ENCODE peak calls at places on chromosome 9, in seven cellular contexts. One of them, this sample, is unnamed.
A peak's percentile ranks its signal among the peaks of the same experiment; 100 is the strongest.

GRCh38 chr9:131624636-131625241 is 79.4 kb downstream of the PRRT1B start:
- DNase-seq in NCI-H345: peak; percentile 8
- DNase-seq in nephron progenitor cell: no peak
- DNase-seq in NCI-H1930: no peak
- DNase-seq in midbrain: no peak
- DNase-seq in brain microvascular endothelial cell: no peak
- DNase-seq in effector memory CD4-positive, alpha-beta T cell: no peak
- DNase-seq in this sample: no peak

GRCh38 chr9:121282309-121283071 is 14.5 kb downstream of the GSN start:
- DNase-seq in nephron progenitor cell: no peak
- DNase-seq in NCI-H1930: no peak
- DNase-seq in NCI-H345: no peak
- DNase-seq in brain microvascular endothelial cell: no peak
- DNase-seq in midbrain: peak; percentile 53
- DNase-seq in effector memory CD4-positive, alpha-beta T cell: no peak
- DNase-seq in this sample: no peak

GRCh38 chr9:76818271-76818670 is 54.0 kb downstream of the PCA3 start:
- DNase-seq in nephron progenitor cell: no peak
- DNase-seq in NCI-H345: no peak
- DNase-seq in midbrain: peak; percentile 70
- DNase-seq in brain microvascular endothelial cell: peak; percentile 99
- DNase-seq in NCI-H1930: no peak
- DNase-seq in effector memory CD4-positive, alpha-beta T cell: no peak
- DNase-seq in this sample: no peak

GRCh38 chr9:13758876-13759275 is 479.4 kb upstream of the MPDZ start:
- DNase-seq in NCI-H1930: no peak
- DNase-seq in nephron progenitor cell: peak; percentile 10
- DNase-seq in effector memory CD4-positive, alpha-beta T cell: no peak
- DNase-seq in brain microvascular endothelial cell: no peak
- DNase-seq in midbrain: no peak
- DNase-seq in NCI-H345: no peak
- DNase-seq in this sample: no peak

GRCh38 chr9:108125541-108125940 is 636.0 kb upstream of the KLF4 start:
- DNase-seq in NCI-H1930: no peak
- DNase-seq in effector memory CD4-positive, alpha-beta T cell: no peak
- DNase-seq in nephron progenitor cell: no peak
- DNase-seq in brain microvascular endothelial cell: no peak
- DNase-seq in midbrain: no peak
- DNase-seq in NCI-H345: no peak
- DNase-seq in this sample: no peak

GRCh38 chr9:14866200-14866749 is 44.0 kb downstream of the FREM1 start:
- DNase-seq in NCI-H345: no peak
- DNase-seq in midbrain: no peak
- DNase-seq in effector memory CD4-positive, alpha-beta T cell: no peak
- DNase-seq in brain microvascular endothelial cell: no peak
- DNase-seq in NCI-H1930: no peak
- DNase-seq in nephron progenitor cell: no peak
- DNase-seq in this sample: no peak

GRCh38 chr9:125100822-125101221 is 42.5 kb downstream of the SCAI start:
- DNase-seq in midbrain: no peak
- DNase-seq in brain microvascular endothelial cell: no peak
- DNase-seq in nephron progenitor cell: no peak
- DNase-seq in effector memory CD4-positive, alpha-beta T cell: no peak
- DNase-seq in NCI-H345: no peak
- DNase-seq in NCI-H1930: no peak
- DNase-seq in this sample: no peak

GRCh38 chr9:16611001-16611400 is 259.5 kb downstream of the BNC2 start:
- DNase-seq in nephron progenitor cell: no peak
- DNase-seq in midbrain: no peak
- DNase-seq in brain microvascular endothelial cell: no peak
- DNase-seq in NCI-H345: no peak
- DNase-seq in NCI-H1930: no peak
- DNase-seq in effector memory CD4-positive, alpha-beta T cell: no peak
- DNase-seq in this sample: no peak

GRCh38 chr9:37540634-37541033 is 35.5 kb downstream of the FBXO10 start:
- DNase-seq in midbrain: peak; percentile 9
- DNase-seq in nephron progenitor cell: no peak
- DNase-seq in brain microvascular endothelial cell: no peak
- DNase-seq in NCI-H345: no peak
- DNase-seq in effector memory CD4-positive, alpha-beta T cell: no peak
- DNase-seq in NCI-H1930: no peak
- DNase-seq in this sample: no peak

GRCh38 chr9:123772967-123773366 is 157.0 kb downstream of the DENND1A start:
- DNase-seq in midbrain: no peak
- DNase-seq in NCI-H345: no peak
- DNase-seq in nephron progenitor cell: no peak
- DNase-seq in brain microvascular endothelial cell: no peak
- DNase-seq in NCI-H1930: no peak
- DNase-seq in effector memory CD4-positive, alpha-beta T cell: no peak
- DNase-seq in this sample: no peak

GRCh38 chr9:121455527-121456239 is 44.0 kb downstream of the GGTA1 start:
- DNase-seq in NCI-H345: no peak
- DNase-seq in effector memory CD4-positive, alpha-beta T cell: no peak
- DNase-seq in midbrain: no peak
- DNase-seq in NCI-H1930: no peak
- DNase-seq in nephron progenitor cell: no peak
- DNase-seq in brain microvascular endothelial cell: no peak
- DNase-seq in this sample: no peak

GRCh38 chr9:136644343-136644592 is 18.4 kb upstream of the EGFL7 start:
- DNase-seq in NCI-H1930: no peak
- DNase-seq in nephron progenitor cell: no peak
- DNase-seq in brain microvascular endothelial cell: no peak
- DNase-seq in NCI-H345: no peak
- DNase-seq in effector memory CD4-positive, alpha-beta T cell: no peak
- DNase-seq in midbrain: no peak
- DNase-seq in this sample: no peak

GRCh38 chr9:109156705-109157104 is 10.3 kb downstream of the FRRS1L start:
- DNase-seq in effector memory CD4-positive, alpha-beta T cell: no peak
- DNase-seq in NCI-H1930: no peak
- DNase-seq in midbrain: no peak
- DNase-seq in nephron progenitor cell: no peak
- DNase-seq in NCI-H345: no peak
- DNase-seq in brain microvascular endothelial cell: no peak
- DNase-seq in this sample: no peak

GRCh38 chr9:120713257-120714087 is 798 bp downstream of the MEGF9 start:
- DNase-seq in midbrain: peak; percentile 40
- DNase-seq in brain microvascular endothelial cell: no peak
- DNase-seq in effector memory CD4-positive, alpha-beta T cell: no peak
- DNase-seq in nephron progenitor cell: no peak
- DNase-seq in NCI-H345: no peak
- DNase-seq in NCI-H1930: no peak
- DNase-seq in this sample: peak; percentile 14

GRCh38 chr9:6215562-6215961 is at the start of gene IL33:
- DNase-seq in midbrain: peak; percentile 22
- DNase-seq in NCI-H1930: no peak
- DNase-seq in effector memory CD4-positive, alpha-beta T cell: no peak
- DNase-seq in nephron progenitor cell: no peak
- DNase-seq in NCI-H345: peak; percentile 26
- DNase-seq in brain microvascular endothelial cell: no peak
- DNase-seq in this sample: no peak

GRCh38 chr9:6692891-6693361 is 47.4 kb upstream of the GLDC start:
- DNase-seq in nephron progenitor cell: no peak
- DNase-seq in midbrain: no peak
- DNase-seq in brain microvascular endothelial cell: no peak
- DNase-seq in NCI-H1930: no peak
- DNase-seq in NCI-H345: no peak
- DNase-seq in effector memory CD4-positive, alpha-beta T cell: no peak
- DNase-seq in this sample: no peak

GRCh38 chr9:95373069-95373681 is 55.7 kb upstream of the FANCC start:
- DNase-seq in nephron progenitor cell: no peak
- DNase-seq in NCI-H1930: no peak
- DNase-seq in brain microvascular endothelial cell: no peak
- DNase-seq in midbrain: no peak
- DNase-seq in NCI-H345: peak; percentile 72
- DNase-seq in effector memory CD4-positive, alpha-beta T cell: no peak
- DNase-seq in this sample: no peak

GRCh38 chr9:69535911-69536310 is 136.3 kb downstream of the APBA1 start:
- DNase-seq in NCI-H1930: no peak
- DNase-seq in NCI-H345: no peak
- DNase-seq in brain microvascular endothelial cell: no peak
- DNase-seq in effector memory CD4-positive, alpha-beta T cell: no peak
- DNase-seq in nephron progenitor cell: no peak
- DNase-seq in midbrain: no peak
- DNase-seq in this sample: no peak

GRCh38 chr9:110748251-110748893 is 79.8 kb downstream of the MUSK start:
- DNase-seq in midbrain: no peak
- DNase-seq in NCI-H1930: no peak
- DNase-seq in nephron progenitor cell: no peak
- DNase-seq in effector memory CD4-positive, alpha-beta T cell: no peak
- DNase-seq in brain microvascular endothelial cell: no peak
- DNase-seq in NCI-H345: no peak
- DNase-seq in this sample: no peak

GRCh38 chr9:77594963-77595362 is 53.2 kb downstream of the GNA14 start:
- DNase-seq in NCI-H345: no peak
- DNase-seq in nephron progenitor cell: no peak
- DNase-seq in midbrain: no peak
- DNase-seq in NCI-H1930: no peak
- DNase-seq in effector memory CD4-positive, alpha-beta T cell: no peak
- DNase-seq in brain microvascular endothelial cell: no peak
- DNase-seq in this sample: no peak

This sample was measured in T-helper 9 cell.